ENCODE peak calls at places on chromosomes 13 and 19, in four cellular contexts. V is lower lobe of right lung; O is activated B cell treated with CpG ODN at 0.5 μM for 24 hours; N is naive thymus-derived CD8-positive, alpha-beta T cell. L is an unnamed sample.

GRCh38 chr13:98423417-98423816 is 153.5 kb downstream of the STK24 start:
- ATAC-seq in N (no peak), V (no peak), O (no peak), L (no peak)

GRCh38 chr19:49114630-49115363 is 627 bp downstream of the LIN7B start:
- ATAC-seq in O (no peak), N (peak; percentile 12), V (no peak), L (no peak)

GRCh38 chr19:33755314-33756020 is 41.2 kb upstream of the KCTD15 start:
- ATAC-seq in N (no peak), V (no peak), O (no peak), L (no peak)

GRCh38 chr19:55353803-55354697 is 469 bp downstream of the COX6B2 start:
- ATAC-seq in N (peak; percentile 80), O (peak; percentile 93), V (peak; percentile 89), L (peak; percentile 62)

GRCh38 chr19:919157-920050 is 2.3 kb downstream of the KISS1R start:
- ATAC-seq in O (peak; percentile 21), V (peak; percentile 2), N (peak; percentile 48), L (peak; percentile 56)

GRCh38 chr19:38321646-38322323 is 2.1 kb downstream of the KCNK6 start:
- ATAC-seq in N (no peak), V (peak; percentile 29), O (no peak), L (peak; percentile 67)

GRCh38 chr19:45315304-45315703 is 7.4 kb downstream of the CKM start:
- ATAC-seq in O (no peak), N (no peak), V (no peak), L (peak; percentile 41)

GRCh38 chr13:21688056-21688455 is 17.2 kb downstream of the FGF9 start:
- ATAC-seq in O (no peak), V (no peak), N (no peak), L (no peak)

GRCh38 chr19:574658-575526 is 2.5 kb downstream of the BSG start:
- ATAC-seq in N (no peak), O (no peak), V (no peak), L (no peak)

GRCh38 chr19:38252935-38253691 is 3.1 kb downstream of the PPP1R14A start:
- ATAC-seq in N (no peak), V (peak; percentile 51), O (peak; percentile 75), L (no peak)

GRCh38 chr19:7844405-7844804 is 14.4 kb downstream of the EVI5L start:
- ATAC-seq in O (no peak), N (no peak), V (no peak), L (no peak)

GRCh38 chr19:30686252-30686762 is 314.1 kb downstream of the ZNF536 start:
- ATAC-seq in N (no peak), V (no peak), O (no peak), L (no peak)

GRCh38 chr19:36100476-36100875 is 10.5 kb upstream of the OVOL3 start:
- ATAC-seq in O (no peak), V (no peak), N (no peak), L (peak; percentile 11)

GRCh38 chr19:56120002-56120370 is 1.1 kb downstream of the ZNF787 start:
- ATAC-seq in O (no peak), V (no peak), N (no peak), L (no peak)

L was measured in esophagus mucosa.